ENCODE peak calls at places on chromosome 2, in six cellular contexts. One of them, this sample, is unnamed.

GRCh38 chr2:98455494-98455976 is 10.9 kb downstream of the INPP4A start:
- DNase-seq in GM23248: peak; percentile 36
- DNase-seq in tibial nerve: no peak
- DNase-seq in mucosa of descending colon: no peak
- DNase-seq in spleen: peak; percentile 74
- DNase-seq in transverse colon: no peak
- DNase-seq in this sample: no peak

GRCh38 chr2:75560768-75561565 is at the start of gene EVA1A:
- DNase-seq in GM23248: peak; percentile 88
- DNase-seq in tibial nerve: no peak
- DNase-seq in mucosa of descending colon: no peak
- DNase-seq in spleen: no peak
- DNase-seq in transverse colon: peak; percentile 10
- DNase-seq in this sample: no peak

GRCh38 chr2:217886720-217887309 is 116.0 kb downstream of the TNS1 start:
- DNase-seq in GM23248: peak; percentile 83
- DNase-seq in tibial nerve: no peak
- DNase-seq in mucosa of descending colon: peak; percentile 74
- DNase-seq in spleen: peak; percentile 87
- DNase-seq in transverse colon: peak; percentile 81
- DNase-seq in this sample: peak; percentile 38

GRCh38 chr2:226742346-226742745 is 57.3 kb downstream of the IRS1 start:
- DNase-seq in GM23248: no peak
- DNase-seq in tibial nerve: peak; percentile 16
- DNase-seq in mucosa of descending colon: no peak
- DNase-seq in spleen: no peak
- DNase-seq in transverse colon: no peak
- DNase-seq in this sample: no peak

GRCh38 chr2:69213201-69213600 is 173.8 kb downstream of the GFPT1 start:
- DNase-seq in GM23248: peak; percentile 55
- DNase-seq in tibial nerve: no peak
- DNase-seq in mucosa of descending colon: no peak
- DNase-seq in spleen: no peak
- DNase-seq in transverse colon: no peak
- DNase-seq in this sample: no peak

GRCh38 chr2:189163889-189164288 is 15.7 kb downstream of the COL5A2 start:
- DNase-seq in GM23248: peak; percentile 80
- DNase-seq in tibial nerve: no peak
- DNase-seq in mucosa of descending colon: no peak
- DNase-seq in spleen: no peak
- DNase-seq in transverse colon: no peak
- DNase-seq in this sample: no peak

GRCh38 chr2:199659207-199659606 is 191.8 kb downstream of the FTCDNL1 start:
- DNase-seq in GM23248: peak; percentile 62
- DNase-seq in tibial nerve: no peak
- DNase-seq in mucosa of descending colon: peak; percentile 31
- DNase-seq in spleen: peak; percentile 68
- DNase-seq in transverse colon: no peak
- DNase-seq in this sample: no peak

GRCh38 chr2:173030541-173031485 is 44.8 kb upstream of the MAP3K20 start:
- DNase-seq in GM23248: no peak
- DNase-seq in tibial nerve: no peak
- DNase-seq in mucosa of descending colon: no peak
- DNase-seq in spleen: no peak
- DNase-seq in transverse colon: no peak
- DNase-seq in this sample: no peak

GRCh38 chr2:230913812-230914211 is 11.2 kb downstream of the GPR55 start:
- DNase-seq in GM23248: no peak
- DNase-seq in tibial nerve: no peak
- DNase-seq in mucosa of descending colon: no peak
- DNase-seq in spleen: peak; percentile 32
- DNase-seq in transverse colon: no peak
- DNase-seq in this sample: no peak

GRCh38 chr2:21928292-21928691 is 804.5 kb downstream of the TDRD15 start:
- DNase-seq in GM23248: no peak
- DNase-seq in tibial nerve: no peak
- DNase-seq in mucosa of descending colon: no peak
- DNase-seq in spleen: no peak
- DNase-seq in transverse colon: no peak
- DNase-seq in this sample: no peak

GRCh38 chr2:109217362-109218086 is 88.5 kb downstream of the SH3RF3 start:
- DNase-seq in GM23248: peak; percentile 77
- DNase-seq in tibial nerve: no peak
- DNase-seq in mucosa of descending colon: no peak
- DNase-seq in spleen: no peak
- DNase-seq in transverse colon: peak; percentile 28
- DNase-seq in this sample: no peak

GRCh38 chr2:15693926-15694588 is 102.4 kb downstream of the DDX1 start:
- DNase-seq in GM23248: no peak
- DNase-seq in tibial nerve: no peak
- DNase-seq in mucosa of descending colon: no peak
- DNase-seq in spleen: no peak
- DNase-seq in transverse colon: no peak
- DNase-seq in this sample: no peak

GRCh38 chr2:7950035-7950612 is 731.7 kb upstream of the ID2 start:
- DNase-seq in GM23248: peak; percentile 80
- DNase-seq in tibial nerve: no peak
- DNase-seq in mucosa of descending colon: no peak
- DNase-seq in spleen: no peak
- DNase-seq in transverse colon: no peak
- DNase-seq in this sample: no peak

GRCh38 chr2:105330681-105331375 is 1.3 kb upstream of the TGFBRAP1 start:
- DNase-seq in GM23248: no peak
- DNase-seq in tibial nerve: no peak
- DNase-seq in mucosa of descending colon: no peak
- DNase-seq in spleen: no peak
- DNase-seq in transverse colon: no peak
- DNase-seq in this sample: no peak

GRCh38 chr2:119119999-119120710 is 38.4 kb downstream of the C1QL2 start:
- DNase-seq in GM23248: no peak
- DNase-seq in tibial nerve: no peak
- DNase-seq in mucosa of descending colon: no peak
- DNase-seq in spleen: no peak
- DNase-seq in transverse colon: no peak
- DNase-seq in this sample: no peak

GRCh38 chr2:35891936-35892335 is 463.6 kb upstream of the CRIM1 start:
- DNase-seq in GM23248: no peak
- DNase-seq in tibial nerve: no peak
- DNase-seq in mucosa of descending colon: no peak
- DNase-seq in spleen: no peak
- DNase-seq in transverse colon: no peak
- DNase-seq in this sample: no peak

GRCh38 chr2:145740302-145740701 is 1220.4 kb upstream of the ZEB2 start:
- DNase-seq in GM23248: peak; percentile 44
- DNase-seq in tibial nerve: no peak
- DNase-seq in mucosa of descending colon: no peak
- DNase-seq in spleen: no peak
- DNase-seq in transverse colon: no peak
- DNase-seq in this sample: no peak

GRCh38 chr2:94759211-94759610 is 112.0 kb upstream of the TEKT4 start:
- DNase-seq in GM23248: peak; percentile 5
- DNase-seq in tibial nerve: no peak
- DNase-seq in mucosa of descending colon: no peak
- DNase-seq in spleen: no peak
- DNase-seq in transverse colon: no peak
- DNase-seq in this sample: no peak

GRCh38 chr2:33599175-33599942 is at the start of gene FAM98A:
- DNase-seq in GM23248: peak; percentile 100
- DNase-seq in tibial nerve: peak; percentile 95
- DNase-seq in mucosa of descending colon: peak; percentile 99
- DNase-seq in spleen: peak; percentile 99
- DNase-seq in transverse colon: peak; percentile 99
- DNase-seq in this sample: peak; percentile 98

GRCh38 chr2:152730591-152731333 is 12.3 kb downstream of the ARL6IP6 start:
- DNase-seq in GM23248: peak; percentile 19
- DNase-seq in tibial nerve: no peak
- DNase-seq in mucosa of descending colon: no peak
- DNase-seq in spleen: no peak
- DNase-seq in transverse colon: peak; percentile 11
- DNase-seq in this sample: no peak

GRCh38 chr2:64865073-64865830 is 123.9 kb upstream of the SLC1A4 start:
- DNase-seq in GM23248: peak; percentile 93
- DNase-seq in tibial nerve: no peak
- DNase-seq in mucosa of descending colon: peak; percentile 78
- DNase-seq in spleen: peak; percentile 93
- DNase-seq in transverse colon: peak; percentile 75
- DNase-seq in this sample: peak; percentile 52

DNA sequence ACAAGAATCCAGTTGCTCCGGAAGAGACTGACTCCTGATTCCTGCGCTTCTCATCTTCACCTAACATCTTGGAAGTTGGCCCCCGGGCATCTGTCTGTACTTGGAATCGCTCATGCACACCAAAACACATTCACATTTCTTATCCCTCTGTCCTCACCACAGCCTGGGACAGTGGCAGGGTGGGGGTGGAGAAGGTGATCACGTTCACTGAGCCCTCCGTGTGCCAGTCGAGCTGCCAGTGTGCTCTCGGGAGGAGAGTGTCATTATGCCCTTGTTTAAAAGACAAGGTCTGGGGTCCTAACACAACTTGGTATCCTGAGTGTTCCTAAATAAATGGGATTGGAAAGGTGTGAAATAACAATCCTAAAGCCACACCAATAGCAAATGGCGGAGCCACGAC is 17.3 kb downstream of the GYPC start:
- DNase-seq in GM23248: no peak
- DNase-seq in tibial nerve: no peak
- DNase-seq in mucosa of descending colon: no peak
- DNase-seq in spleen: no peak
- DNase-seq in transverse colon: no peak
- DNase-seq in this sample: no peak
- H3K9me3 ChIP-seq in GM23248: no peaks in the 10 kb centered on the region
- H3K9me3 ChIP-seq in tibial nerve: no peaks in the 10 kb centered on the region
- H3K9me3 ChIP-seq in mucosa of descending colon: peaks cover 5% of the 10 kb centered on the region
- H3K9me3 ChIP-seq in spleen: no peaks in the 10 kb centered on the region
- H3K9me3 ChIP-seq in transverse colon: no peaks in the 10 kb centered on the region
- H3K9me3 ChIP-seq in this sample: peaks cover 3% of the 10 kb centered on the region

GRCh38 chr2:141889788-141890187 is 241.0 kb downstream of the LRP1B start:
- DNase-seq in GM23248: no peak
- DNase-seq in tibial nerve: no peak
- DNase-seq in mucosa of descending colon: no peak
- DNase-seq in spleen: no peak
- DNase-seq in transverse colon: no peak
- DNase-seq in this sample: no peak
- H3K9me3 ChIP-seq in GM23248: no peaks in the 10 kb centered on the region
- H3K9me3 ChIP-seq in tibial nerve: no peaks in the 10 kb centered on the region
- H3K9me3 ChIP-seq in mucosa of descending colon: no peaks in the 10 kb centered on the region
- H3K9me3 ChIP-seq in spleen: no peaks in the 10 kb centered on the region
- H3K9me3 ChIP-seq in transverse colon: no peaks in the 10 kb centered on the region
- H3K9me3 ChIP-seq in this sample: no peaks in the 10 kb centered on the region

DNA sequence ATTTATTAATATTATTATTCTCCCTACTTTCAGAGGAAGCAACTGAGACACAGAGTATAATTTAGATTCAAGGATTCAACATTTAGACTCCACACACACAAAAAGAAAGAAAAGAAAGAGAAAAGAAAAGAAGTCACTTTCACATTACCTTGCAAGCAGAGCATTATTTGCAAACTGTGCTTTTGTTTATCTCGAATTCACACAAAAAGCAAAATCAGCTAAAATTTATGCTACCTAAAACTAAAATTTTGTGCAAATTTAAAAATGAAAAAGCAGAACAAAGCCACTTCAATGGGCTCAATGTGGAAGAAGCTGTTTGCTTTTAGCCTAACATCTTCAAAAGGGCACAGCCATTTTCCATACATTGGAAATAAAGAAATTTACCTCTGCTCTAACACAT is 1282.7 kb upstream of the GYPC start:
- DNase-seq in GM23248: no peak
- DNase-seq in tibial nerve: no peak
- DNase-seq in mucosa of descending colon: no peak
- DNase-seq in spleen: no peak
- DNase-seq in transverse colon: no peak
- DNase-seq in this sample: no peak
- H3K9me3 ChIP-seq in GM23248: no peaks in the 10 kb centered on the region
- H3K9me3 ChIP-seq in tibial nerve: no peaks in the 10 kb centered on the region
- H3K9me3 ChIP-seq in mucosa of descending colon: no peaks in the 10 kb centered on the region
- H3K9me3 ChIP-seq in spleen: no peaks in the 10 kb centered on the region
- H3K9me3 ChIP-seq in transverse colon: no peaks in the 10 kb centered on the region
- H3K9me3 ChIP-seq in this sample: peaks cover 2% of the 10 kb centered on the region

DNA sequence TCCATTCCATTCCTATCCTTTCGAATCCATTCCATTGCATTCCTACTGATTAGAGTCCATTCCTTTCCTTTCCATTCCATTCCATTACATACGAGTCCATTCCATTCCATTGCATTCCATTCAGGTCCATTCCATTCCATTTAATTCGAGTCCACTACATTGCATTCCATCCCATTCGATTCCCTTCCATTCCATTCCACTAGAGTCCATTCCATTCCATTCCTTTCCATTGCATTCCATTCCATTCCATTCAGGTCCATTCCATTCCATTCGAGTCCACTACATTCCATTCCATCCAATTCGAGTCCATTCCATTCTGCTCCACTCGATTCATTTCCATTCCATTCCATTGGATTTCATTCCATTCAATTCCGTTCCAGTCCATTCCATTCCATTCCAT is 1133.6 kb downstream of the RPIA start:
- DNase-seq in GM23248: no peak
- DNase-seq in tibial nerve: no peak
- DNase-seq in mucosa of descending colon: no peak
- DNase-seq in spleen: no peak
- DNase-seq in transverse colon: no peak
- DNase-seq in this sample: no peak
- H3K9me3 ChIP-seq in GM23248: peaks cover 3% of the 10 kb centered on the region
- H3K9me3 ChIP-seq in tibial nerve: no peaks in the 10 kb centered on the region
- H3K9me3 ChIP-seq in mucosa of descending colon: peaks cover 45% of the 10 kb centered on the region
- H3K9me3 ChIP-seq in spleen: peaks cover 57% of the 10 kb centered on the region
- H3K9me3 ChIP-seq in transverse colon: peaks cover 11% of the 10 kb centered on the region
- H3K9me3 ChIP-seq in this sample: peaks cover 34% of the 10 kb centered on the region

DNA sequence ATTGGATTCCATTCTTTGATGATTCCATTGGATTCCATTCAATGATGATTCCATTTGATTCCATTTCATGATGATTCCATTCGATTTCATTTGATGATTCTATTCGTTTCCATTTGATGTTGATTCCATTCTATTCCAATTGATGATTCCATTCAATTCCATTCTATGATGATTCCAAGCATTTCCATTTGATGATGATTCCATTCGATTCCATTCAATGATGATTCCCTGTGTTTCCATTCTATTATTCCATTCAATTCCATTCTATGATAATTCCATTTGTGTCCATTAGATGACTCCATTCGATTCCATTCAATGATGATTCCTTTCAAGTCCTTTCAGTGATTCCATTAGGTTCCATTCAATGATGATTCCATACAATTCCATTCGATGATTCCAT is 1090.5 kb downstream of the RPIA start:
- DNase-seq in GM23248: no peak
- DNase-seq in tibial nerve: no peak
- DNase-seq in mucosa of descending colon: no peak
- DNase-seq in spleen: no peak
- DNase-seq in transverse colon: no peak
- DNase-seq in this sample: no peak
- H3K9me3 ChIP-seq in GM23248: peaks cover 16% of the 10 kb centered on the region
- H3K9me3 ChIP-seq in tibial nerve: no peaks in the 10 kb centered on the region
- H3K9me3 ChIP-seq in mucosa of descending colon: peaks cover 95% of the 10 kb centered on the region
- H3K9me3 ChIP-seq in spleen: peaks cover 51% of the 10 kb centered on the region
- H3K9me3 ChIP-seq in transverse colon: peaks cover 15% of the 10 kb centered on the region
- H3K9me3 ChIP-seq in this sample: peaks cover 11% of the 10 kb centered on the region

This sample was measured in T-helper 17 cell.